ENCODE peak calls at places on chromosomes 11 and 22, in seven cellular contexts. W is GDM1; G is hippocampal formation; F is fibroblast of mammary gland; R is nephron progenitor cell; X is COR-L47; M is activated CD4-positive, CD25-positive, alpha-beta regulatory T cell. Y is an unnamed sample.

GRCh38 chr11:34565417-34566208 is 52.0 kb upstream of the ELF5 start:
- DNase-seq in R (no peak), F (no peak), M (no peak), X (no peak), G (no peak), W (no peak), Y (no peak)

GRCh38 chr11:32817181-32817842 is 12.4 kb upstream of the PRRG4 start:
- DNase-seq in G (no peak), R (no peak), X (no peak), M (no peak), F (peak), W (no peak), Y (no peak)

GRCh38 chr11:59692915-59693314 is 20.7 kb downstream of the OR10V1 start:
- DNase-seq in G (no peak), R (no peak), F (no peak), M (no peak), X (no peak), W (no peak), Y (no peak)

GRCh38 chr11:68056317-68057285 is 17.8 kb downstream of the TCIRG1 start:
- DNase-seq in X (no peak), W (no peak), M (no peak), F (no peak), G (no peak), R (no peak), Y (no peak)

GRCh38 chr11:235180-235997 is 753 bp downstream of the SIRT3 start:
- DNase-seq in X (no peak), R (no peak), F (peak), G (no peak), W (no peak), M (no peak), Y (no peak)

GRCh38 chr22:24925586-24926427 is 20.7 kb downstream of the LHFPL7 start:
- DNase-seq in F (no peak), G (no peak), R (no peak), X (no peak), W (no peak), M (no peak), Y (no peak)

GRCh38 chr11:74322667-74323066 is 11.2 kb upstream of the P4HA3 start:
- DNase-seq in F (peak), X (no peak), M (no peak), W (no peak), R (no peak), G (peak), Y (peak)

GRCh38 chr11:103897156-103897555 is 139.3 kb upstream of the DDI1 start:
- DNase-seq in W (no peak), F (no peak), G (no peak), M (no peak), R (no peak), X (no peak), Y (no peak)

GRCh38 chr22:45239378-45240136 is 1.1 kb downstream of the KIAA0930 start:
- DNase-seq in M (no peak), X (no peak), G (no peak), F (no peak), W (no peak), R (no peak), Y (no peak)

GRCh38 chr11:119373917-119374631 is 7.4 kb downstream of the USP2 start:
- DNase-seq in M (no peak), F (peak), W (peak), R (peak), X (peak), G (peak), Y (peak)

GRCh38 chr11:79332017-79332416 is 108.8 kb downstream of the TENM4 start:
- DNase-seq in M (no peak), X (no peak), F (no peak), R (no peak), W (no peak), G (no peak), Y (no peak)

GRCh38 chr22:31274017-31274416 is 18.3 kb downstream of the PIK3IP1 start:
- DNase-seq in M (no peak), F (no peak), X (no peak), G (no peak), W (no peak), R (no peak), Y (no peak)

GRCh38 chr11:64173616-64174355 is 7.9 kb upstream of the MACROD1 start:
- DNase-seq in W (no peak), F (peak), X (no peak), G (no peak), M (no peak), R (no peak), Y (no peak)